ENCODE peak calls at places on chromosomes 3 and 15, in eight cellular contexts. One of them, this sample, is unnamed.

GRCh38 chr3:169765281-169765624 is 393 bp upstream of the TERC start:
- DNase-seq in stimulated activated CD8-positive, alpha-beta memory T cell treated with anti-CD3 and anti-CD28 coated beads, Interleukin-7, amount 100 ng/mL, for 24 hours: no peak
- DNase-seq in NCI-H460: no peak
- DNase-seq in astrocyte of the spinal cord: no peak
- DNase-seq in GM23248: no peak
- DNase-seq in stimulated activated CD4-positive, alpha-beta T cell treated with anti-CD3 and anti-CD28 coated beads, TNF-alpha, amount 100 ng/mL, for 1 hour: no peak
- DNase-seq in germinal center: no peak
- DNase-seq in CD4-positive, alpha-beta T cell: no peak
- DNase-seq in this sample: no peak

GRCh38 chr3:122932251-122932967 is 95.2 kb downstream of the SEMA5B start:
- DNase-seq in stimulated activated CD8-positive, alpha-beta memory T cell treated with anti-CD3 and anti-CD28 coated beads, Interleukin-7, amount 100 ng/mL, for 24 hours: no peak
- DNase-seq in NCI-H460: no peak
- DNase-seq in astrocyte of the spinal cord: no peak
- DNase-seq in GM23248: no peak
- DNase-seq in stimulated activated CD4-positive, alpha-beta T cell treated with anti-CD3 and anti-CD28 coated beads, TNF-alpha, amount 100 ng/mL, for 1 hour: no peak
- DNase-seq in germinal center: no peak
- DNase-seq in CD4-positive, alpha-beta T cell: no peak
- DNase-seq in this sample: peak

GRCh38 chr3:32959370-32959769 is 7.9 kb downstream of the CCR4 start:
- DNase-seq in stimulated activated CD8-positive, alpha-beta memory T cell treated with anti-CD3 and anti-CD28 coated beads, Interleukin-7, amount 100 ng/mL, for 24 hours: no peak
- DNase-seq in NCI-H460: no peak
- DNase-seq in astrocyte of the spinal cord: no peak
- DNase-seq in GM23248: no peak
- DNase-seq in stimulated activated CD4-positive, alpha-beta T cell treated with anti-CD3 and anti-CD28 coated beads, TNF-alpha, amount 100 ng/mL, for 1 hour: no peak
- DNase-seq in germinal center: no peak
- DNase-seq in CD4-positive, alpha-beta T cell: no peak
- DNase-seq in this sample: no peak

GRCh38 chr3:4524423-4524769 is 31.2 kb downstream of the ITPR1 start:
- DNase-seq in stimulated activated CD8-positive, alpha-beta memory T cell treated with anti-CD3 and anti-CD28 coated beads, Interleukin-7, amount 100 ng/mL, for 24 hours: no peak
- DNase-seq in NCI-H460: no peak
- DNase-seq in astrocyte of the spinal cord: no peak
- DNase-seq in GM23248: peak
- DNase-seq in stimulated activated CD4-positive, alpha-beta T cell treated with anti-CD3 and anti-CD28 coated beads, TNF-alpha, amount 100 ng/mL, for 1 hour: no peak
- DNase-seq in germinal center: no peak
- DNase-seq in CD4-positive, alpha-beta T cell: no peak
- DNase-seq in this sample: peak

GRCh38 chr3:89216021-89216739 is 108.8 kb downstream of the EPHA3 start:
- DNase-seq in stimulated activated CD8-positive, alpha-beta memory T cell treated with anti-CD3 and anti-CD28 coated beads, Interleukin-7, amount 100 ng/mL, for 24 hours: no peak
- DNase-seq in NCI-H460: no peak
- DNase-seq in astrocyte of the spinal cord: peak
- DNase-seq in GM23248: peak
- DNase-seq in stimulated activated CD4-positive, alpha-beta T cell treated with anti-CD3 and anti-CD28 coated beads, TNF-alpha, amount 100 ng/mL, for 1 hour: no peak
- DNase-seq in germinal center: no peak
- DNase-seq in CD4-positive, alpha-beta T cell: no peak
- DNase-seq in this sample: no peak

GRCh38 chr3:16174976-16175901 is 759 bp downstream of the GALNT15 start:
- DNase-seq in stimulated activated CD8-positive, alpha-beta memory T cell treated with anti-CD3 and anti-CD28 coated beads, Interleukin-7, amount 100 ng/mL, for 24 hours: no peak
- DNase-seq in NCI-H460: no peak
- DNase-seq in astrocyte of the spinal cord: no peak
- DNase-seq in GM23248: peak
- DNase-seq in stimulated activated CD4-positive, alpha-beta T cell treated with anti-CD3 and anti-CD28 coated beads, TNF-alpha, amount 100 ng/mL, for 1 hour: no peak
- DNase-seq in germinal center: no peak
- DNase-seq in CD4-positive, alpha-beta T cell: no peak
- DNase-seq in this sample: no peak

GRCh38 chr3:23594066-23594465 is 211.7 kb upstream of the UBE2E1 start:
- DNase-seq in stimulated activated CD8-positive, alpha-beta memory T cell treated with anti-CD3 and anti-CD28 coated beads, Interleukin-7, amount 100 ng/mL, for 24 hours: no peak
- DNase-seq in NCI-H460: no peak
- DNase-seq in astrocyte of the spinal cord: no peak
- DNase-seq in GM23248: no peak
- DNase-seq in stimulated activated CD4-positive, alpha-beta T cell treated with anti-CD3 and anti-CD28 coated beads, TNF-alpha, amount 100 ng/mL, for 1 hour: no peak
- DNase-seq in germinal center: no peak
- DNase-seq in CD4-positive, alpha-beta T cell: no peak
- DNase-seq in this sample: no peak

GRCh38 chr3:109023656-109024254 is 70.1 kb upstream of the GUCA1C start:
- DNase-seq in stimulated activated CD8-positive, alpha-beta memory T cell treated with anti-CD3 and anti-CD28 coated beads, Interleukin-7, amount 100 ng/mL, for 24 hours: peak
- DNase-seq in NCI-H460: peak
- DNase-seq in astrocyte of the spinal cord: peak
- DNase-seq in GM23248: peak
- DNase-seq in stimulated activated CD4-positive, alpha-beta T cell treated with anti-CD3 and anti-CD28 coated beads, TNF-alpha, amount 100 ng/mL, for 1 hour: no peak
- DNase-seq in germinal center: peak
- DNase-seq in CD4-positive, alpha-beta T cell: no peak
- DNase-seq in this sample: peak

GRCh38 chr3:38411591-38411990 is 42.1 kb upstream of the ACVR2B start:
- DNase-seq in stimulated activated CD8-positive, alpha-beta memory T cell treated with anti-CD3 and anti-CD28 coated beads, Interleukin-7, amount 100 ng/mL, for 24 hours: no peak
- DNase-seq in NCI-H460: no peak
- DNase-seq in astrocyte of the spinal cord: no peak
- DNase-seq in GM23248: no peak
- DNase-seq in stimulated activated CD4-positive, alpha-beta T cell treated with anti-CD3 and anti-CD28 coated beads, TNF-alpha, amount 100 ng/mL, for 1 hour: no peak
- DNase-seq in germinal center: no peak
- DNase-seq in CD4-positive, alpha-beta T cell: no peak
- DNase-seq in this sample: no peak

GRCh38 chr15:74746389-74746788 is 2.3 kb upstream of the CYP1A2 start:
- DNase-seq in stimulated activated CD8-positive, alpha-beta memory T cell treated with anti-CD3 and anti-CD28 coated beads, Interleukin-7, amount 100 ng/mL, for 24 hours: no peak
- DNase-seq in NCI-H460: no peak
- DNase-seq in astrocyte of the spinal cord: no peak
- DNase-seq in GM23248: no peak
- DNase-seq in stimulated activated CD4-positive, alpha-beta T cell treated with anti-CD3 and anti-CD28 coated beads, TNF-alpha, amount 100 ng/mL, for 1 hour: no peak
- DNase-seq in germinal center: no peak
- DNase-seq in CD4-positive, alpha-beta T cell: no peak
- DNase-seq in this sample: no peak

GRCh38 chr3:126360714-126361060 is 3.5 kb upstream of the KLF15 start:
- DNase-seq in stimulated activated CD8-positive, alpha-beta memory T cell treated with anti-CD3 and anti-CD28 coated beads, Interleukin-7, amount 100 ng/mL, for 24 hours: no peak
- DNase-seq in NCI-H460: no peak
- DNase-seq in astrocyte of the spinal cord: no peak
- DNase-seq in GM23248: no peak
- DNase-seq in stimulated activated CD4-positive, alpha-beta T cell treated with anti-CD3 and anti-CD28 coated beads, TNF-alpha, amount 100 ng/mL, for 1 hour: no peak
- DNase-seq in germinal center: no peak
- DNase-seq in CD4-positive, alpha-beta T cell: no peak
- DNase-seq in this sample: no peak

GRCh38 chr3:114809668-114810413 is 337.2 kb downstream of the ZBTB20 start:
- DNase-seq in stimulated activated CD8-positive, alpha-beta memory T cell treated with anti-CD3 and anti-CD28 coated beads, Interleukin-7, amount 100 ng/mL, for 24 hours: no peak
- DNase-seq in NCI-H460: no peak
- DNase-seq in astrocyte of the spinal cord: peak
- DNase-seq in GM23248: no peak
- DNase-seq in stimulated activated CD4-positive, alpha-beta T cell treated with anti-CD3 and anti-CD28 coated beads, TNF-alpha, amount 100 ng/mL, for 1 hour: no peak
- DNase-seq in germinal center: no peak
- DNase-seq in CD4-positive, alpha-beta T cell: no peak
- DNase-seq in this sample: no peak

GRCh38 chr15:56677271-56677670 is 56.0 kb downstream of the ZNF280D start:
- DNase-seq in stimulated activated CD8-positive, alpha-beta memory T cell treated with anti-CD3 and anti-CD28 coated beads, Interleukin-7, amount 100 ng/mL, for 24 hours: no peak
- DNase-seq in NCI-H460: no peak
- DNase-seq in astrocyte of the spinal cord: no peak
- DNase-seq in GM23248: no peak
- DNase-seq in stimulated activated CD4-positive, alpha-beta T cell treated with anti-CD3 and anti-CD28 coated beads, TNF-alpha, amount 100 ng/mL, for 1 hour: no peak
- DNase-seq in germinal center: no peak
- DNase-seq in CD4-positive, alpha-beta T cell: no peak
- DNase-seq in this sample: no peak

GRCh38 chr15:93033434-93034045 is 55.5 kb downstream of the RGMA start:
- DNase-seq in stimulated activated CD8-positive, alpha-beta memory T cell treated with anti-CD3 and anti-CD28 coated beads, Interleukin-7, amount 100 ng/mL, for 24 hours: no peak
- DNase-seq in NCI-H460: no peak
- DNase-seq in astrocyte of the spinal cord: no peak
- DNase-seq in GM23248: no peak
- DNase-seq in stimulated activated CD4-positive, alpha-beta T cell treated with anti-CD3 and anti-CD28 coated beads, TNF-alpha, amount 100 ng/mL, for 1 hour: no peak
- DNase-seq in germinal center: no peak
- DNase-seq in CD4-positive, alpha-beta T cell: no peak
- DNase-seq in this sample: no peak

GRCh38 chr3:13022348-13023250 is 50.6 kb downstream of the IQSEC1 start:
- DNase-seq in stimulated activated CD8-positive, alpha-beta memory T cell treated with anti-CD3 and anti-CD28 coated beads, Interleukin-7, amount 100 ng/mL, for 24 hours: no peak
- DNase-seq in NCI-H460: peak
- DNase-seq in astrocyte of the spinal cord: peak
- DNase-seq in GM23248: peak
- DNase-seq in stimulated activated CD4-positive, alpha-beta T cell treated with anti-CD3 and anti-CD28 coated beads, TNF-alpha, amount 100 ng/mL, for 1 hour: no peak
- DNase-seq in germinal center: peak
- DNase-seq in CD4-positive, alpha-beta T cell: no peak
- DNase-seq in this sample: no peak

GRCh38 chr3:43451670-43452254 is 165.4 kb downstream of the SNRK start:
- DNase-seq in stimulated activated CD8-positive, alpha-beta memory T cell treated with anti-CD3 and anti-CD28 coated beads, Interleukin-7, amount 100 ng/mL, for 24 hours: no peak
- DNase-seq in NCI-H460: no peak
- DNase-seq in astrocyte of the spinal cord: no peak
- DNase-seq in GM23248: no peak
- DNase-seq in stimulated activated CD4-positive, alpha-beta T cell treated with anti-CD3 and anti-CD28 coated beads, TNF-alpha, amount 100 ng/mL, for 1 hour: no peak
- DNase-seq in germinal center: no peak
- DNase-seq in CD4-positive, alpha-beta T cell: no peak
- DNase-seq in this sample: no peak

GRCh38 chr3:154427685-154428291 is 2.2 kb downstream of the GPR149 start:
- DNase-seq in stimulated activated CD8-positive, alpha-beta memory T cell treated with anti-CD3 and anti-CD28 coated beads, Interleukin-7, amount 100 ng/mL, for 24 hours: no peak
- DNase-seq in NCI-H460: no peak
- DNase-seq in astrocyte of the spinal cord: no peak
- DNase-seq in GM23248: no peak
- DNase-seq in stimulated activated CD4-positive, alpha-beta T cell treated with anti-CD3 and anti-CD28 coated beads, TNF-alpha, amount 100 ng/mL, for 1 hour: no peak
- DNase-seq in germinal center: no peak
- DNase-seq in CD4-positive, alpha-beta T cell: no peak
- DNase-seq in this sample: no peak

GRCh38 chr3:123489400-123490004 is 40.6 kb upstream of the ADCY5 start:
- DNase-seq in stimulated activated CD8-positive, alpha-beta memory T cell treated with anti-CD3 and anti-CD28 coated beads, Interleukin-7, amount 100 ng/mL, for 24 hours: no peak
- DNase-seq in NCI-H460: peak
- DNase-seq in astrocyte of the spinal cord: peak
- DNase-seq in GM23248: peak
- DNase-seq in stimulated activated CD4-positive, alpha-beta T cell treated with anti-CD3 and anti-CD28 coated beads, TNF-alpha, amount 100 ng/mL, for 1 hour: peak
- DNase-seq in germinal center: peak
- DNase-seq in CD4-positive, alpha-beta T cell: no peak
- DNase-seq in this sample: no peak

GRCh38 chr3:54932606-54933005 is 4.7 kb upstream of the LRTM1 start:
- DNase-seq in stimulated activated CD8-positive, alpha-beta memory T cell treated with anti-CD3 and anti-CD28 coated beads, Interleukin-7, amount 100 ng/mL, for 24 hours: no peak
- DNase-seq in NCI-H460: no peak
- DNase-seq in astrocyte of the spinal cord: no peak
- DNase-seq in GM23248: no peak
- DNase-seq in stimulated activated CD4-positive, alpha-beta T cell treated with anti-CD3 and anti-CD28 coated beads, TNF-alpha, amount 100 ng/mL, for 1 hour: no peak
- DNase-seq in germinal center: no peak
- DNase-seq in CD4-positive, alpha-beta T cell: no peak
- DNase-seq in this sample: no peak

GRCh38 chr15:36365963-36366362 is 213.5 kb upstream of the CDIN1 start:
- DNase-seq in stimulated activated CD8-positive, alpha-beta memory T cell treated with anti-CD3 and anti-CD28 coated beads, Interleukin-7, amount 100 ng/mL, for 24 hours: no peak
- DNase-seq in NCI-H460: no peak
- DNase-seq in astrocyte of the spinal cord: no peak
- DNase-seq in GM23248: peak
- DNase-seq in stimulated activated CD4-positive, alpha-beta T cell treated with anti-CD3 and anti-CD28 coated beads, TNF-alpha, amount 100 ng/mL, for 1 hour: no peak
- DNase-seq in germinal center: no peak
- DNase-seq in CD4-positive, alpha-beta T cell: no peak
- DNase-seq in this sample: no peak

GRCh38 chr3:14518893-14519292 is 21.2 kb downstream of the GRIP2 start:
- DNase-seq in stimulated activated CD8-positive, alpha-beta memory T cell treated with anti-CD3 and anti-CD28 coated beads, Interleukin-7, amount 100 ng/mL, for 24 hours: no peak
- DNase-seq in NCI-H460: no peak
- DNase-seq in astrocyte of the spinal cord: no peak
- DNase-seq in GM23248: no peak
- DNase-seq in stimulated activated CD4-positive, alpha-beta T cell treated with anti-CD3 and anti-CD28 coated beads, TNF-alpha, amount 100 ng/mL, for 1 hour: no peak
- DNase-seq in germinal center: no peak
- DNase-seq in CD4-positive, alpha-beta T cell: no peak
- DNase-seq in this sample: no peak

GRCh38 chr3:126439346-126439967 is 36.2 kb downstream of the ZXDC start:
- DNase-seq in stimulated activated CD8-positive, alpha-beta memory T cell treated with anti-CD3 and anti-CD28 coated beads, Interleukin-7, amount 100 ng/mL, for 24 hours: no peak
- DNase-seq in NCI-H460: no peak
- DNase-seq in astrocyte of the spinal cord: no peak
- DNase-seq in GM23248: no peak
- DNase-seq in stimulated activated CD4-positive, alpha-beta T cell treated with anti-CD3 and anti-CD28 coated beads, TNF-alpha, amount 100 ng/mL, for 1 hour: no peak
- DNase-seq in germinal center: no peak
- DNase-seq in CD4-positive, alpha-beta T cell: no peak
- DNase-seq in this sample: no peak

This sample was measured in HS-5.